ENCODE peak calls at places on chromosomes 6 and 20, in ten cellular contexts. P is pancreas; N is CD4-positive, alpha-beta memory T cell; J is cardiac muscle cell; M is left ventricle myocardium inferior; C is left lung; R is ovary; A is A549; W is GM23248; U is neuronal stem cell. O is an unnamed sample. For H3K4me1 and H3K9me3, the result is how much of the 10 kb centered on the place peaks cover.

GRCh38 chr6:121382467-121383121 is 48.3 kb upstream of the TBC1D32 start:
- DNase-seq in M (no peak), U (no peak), C (no peak), N (no peak), P (no peak), R (no peak), J (peak), W (no peak), A (no peak), O (no peak)

GRCh38 chr6:136723780-136724179 is 68.5 kb downstream of the MAP3K5 start:
- DNase-seq in J (no peak), A (no peak), M (no peak), C (no peak), U (no peak), R (no peak), N (peak), W (no peak), P (no peak), O (peak)

GRCh38 chr6:40320441-40320840 is 266.7 kb downstream of the LRFN2 start:
- DNase-seq in J (no peak), C (no peak), A (no peak), U (no peak), W (no peak), P (no peak), N (no peak), R (no peak), M (no peak), O (no peak)

GRCh38 chr20:51792960-51793359 is 9.4 kb downstream of the SALL4 start:
- DNase-seq in M (no peak), J (no peak), R (no peak), N (no peak), P (no peak), U (no peak), A (no peak), C (no peak), W (no peak), O (no peak)

GRCh38 chr6:138692978-138693909 is 80.3 kb upstream of the CCDC28A start:
- DNase-seq in W (peak), R (peak), M (peak), J (peak), A (peak), U (peak), C (peak), N (peak), P (peak), O (no peak)

GRCh38 chr6:128508588-128509296 is 11.7 kb downstream of the PTPRK start:
- DNase-seq in J (no peak), W (peak), A (peak), C (no peak), U (no peak), R (no peak), M (no peak), N (no peak), P (no peak), O (no peak)

GRCh38 chr6:33118525-33119123 is 42.8 kb downstream of the HLA-DPB1 start:
- DNase-seq in A (no peak), P (no peak), N (peak), M (no peak), W (peak), R (no peak), U (peak), C (no peak), J (peak), O (no peak)

GRCh38 chr6:87919416-87919815 is 128.2 kb upstream of the SPACA1 start:
- DNase-seq in J (no peak), C (no peak), P (no peak), U (no peak), M (no peak), A (no peak), R (no peak), W (no peak), N (no peak), O (no peak)

GRCh38 chr20:47765715-47766594 is 19.3 kb downstream of the SULF2 start:
- DNase-seq in J (no peak), R (no peak), M (no peak), W (peak), U (peak), N (no peak), C (no peak), A (no peak), P (no peak), O (no peak)

GRCh38 chr6:21457647-21458046 is 135.9 kb upstream of the SOX4 start:
- DNase-seq in U (no peak), P (no peak), A (no peak), N (no peak), R (no peak), J (no peak), W (no peak), C (no peak), M (no peak), O (no peak)

GRCh38 chr20:5844063-5844681 is 94.0 kb downstream of the SHLD1 start:
- DNase-seq in U (no peak), J (no peak), P (no peak), C (no peak), A (peak), R (no peak), N (peak), M (no peak), W (peak), O (peak)

GRCh38 chr20:63087236-63087871 is 80.6 kb upstream of the BHLHE23 start:
- DNase-seq in W (no peak), U (no peak), N (no peak), P (peak), J (no peak), M (peak), R (no peak), A (no peak), C (peak), O (no peak)

GRCh38 chr6:52180787-52181558 is 5.2 kb upstream of the IL17A start:
- DNase-seq in P (no peak), J (no peak), U (no peak), M (no peak), R (no peak), N (no peak), A (no peak), W (no peak), C (no peak), O (no peak)

GRCh38 chr6:37253608-37254007 is 4.0 kb upstream of the TBC1D22B start:
- DNase-seq in R (no peak), M (no peak), J (no peak), N (no peak), P (no peak), C (no peak), U (no peak), A (no peak), W (no peak), O (no peak)

GRCh38 chr20:49400904-49401303 is 81.6 kb downstream of the KCNB1 start:
- DNase-seq in N (no peak), P (no peak), M (no peak), R (no peak), A (no peak), U (no peak), C (no peak), W (peak), J (no peak), O (no peak)

GRCh38 chr20:49400410-49400809 is 82.1 kb downstream of the KCNB1 start:
- DNase-seq in A (no peak), J (no peak), P (no peak), C (no peak), N (no peak), R (peak), W (peak), U (no peak), M (peak), O (no peak)

GRCh38 chr20:49398401-49399144 is 83.9 kb downstream of the KCNB1 start:
- DNase-seq in J (no peak), U (no peak), A (peak), N (no peak), M (no peak), W (no peak), C (no peak), P (no peak), R (no peak), O (no peak)

GRCh38 chr20:49397525-49397924 is 84.9 kb downstream of the KCNB1 start:
- DNase-seq in A (peak), N (no peak), M (no peak), U (no peak), J (no peak), P (no peak), R (no peak), W (peak), C (no peak), O (no peak)

DNA sequence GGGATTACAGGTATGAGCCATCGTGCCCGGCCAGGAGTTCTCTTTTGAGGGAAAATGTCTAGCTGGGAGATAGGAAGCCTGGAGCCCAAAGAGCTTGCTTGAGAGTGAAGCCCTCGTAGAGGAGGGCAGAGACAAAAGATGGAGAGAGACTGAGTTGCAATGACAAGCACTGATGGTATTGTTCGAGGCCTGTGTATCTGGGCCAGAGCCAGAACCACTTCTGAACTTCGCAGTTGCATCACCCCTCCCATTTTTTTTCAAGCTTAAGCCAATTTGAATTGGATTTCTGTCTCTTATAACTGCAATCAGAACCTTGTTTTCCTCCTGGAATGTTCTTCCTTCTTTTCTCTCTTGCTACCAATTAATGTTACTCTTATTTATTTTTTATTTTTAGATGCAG is 83.1 kb downstream of the KCNB1 start:
- DNase-seq in C (no peak), R (no peak), A (no peak), U (no peak), M (no peak), P (no peak), N (no peak), W (peak), J (no peak), O (no peak)
- H3K4me1 ChIP-seq in C (under half), R (under half), A (under half), U (under half), M (under half), P (under half), N (under half), W (under half), J (under half), O (under half)

GRCh38 chr6:165096868-165097267 is 212.5 kb downstream of the C6orf118 start:
- DNase-seq in M (no peak), U (no peak), J (no peak), P (no peak), N (no peak), W (peak), C (no peak), R (no peak), A (no peak), O (no peak)
- H3K9me3 ChIP-seq in M (half or more), U (under half), J (under half), P (under half), N (under half), W (under half), C (under half), R (under half), A (under half), O (under half)

DNA sequence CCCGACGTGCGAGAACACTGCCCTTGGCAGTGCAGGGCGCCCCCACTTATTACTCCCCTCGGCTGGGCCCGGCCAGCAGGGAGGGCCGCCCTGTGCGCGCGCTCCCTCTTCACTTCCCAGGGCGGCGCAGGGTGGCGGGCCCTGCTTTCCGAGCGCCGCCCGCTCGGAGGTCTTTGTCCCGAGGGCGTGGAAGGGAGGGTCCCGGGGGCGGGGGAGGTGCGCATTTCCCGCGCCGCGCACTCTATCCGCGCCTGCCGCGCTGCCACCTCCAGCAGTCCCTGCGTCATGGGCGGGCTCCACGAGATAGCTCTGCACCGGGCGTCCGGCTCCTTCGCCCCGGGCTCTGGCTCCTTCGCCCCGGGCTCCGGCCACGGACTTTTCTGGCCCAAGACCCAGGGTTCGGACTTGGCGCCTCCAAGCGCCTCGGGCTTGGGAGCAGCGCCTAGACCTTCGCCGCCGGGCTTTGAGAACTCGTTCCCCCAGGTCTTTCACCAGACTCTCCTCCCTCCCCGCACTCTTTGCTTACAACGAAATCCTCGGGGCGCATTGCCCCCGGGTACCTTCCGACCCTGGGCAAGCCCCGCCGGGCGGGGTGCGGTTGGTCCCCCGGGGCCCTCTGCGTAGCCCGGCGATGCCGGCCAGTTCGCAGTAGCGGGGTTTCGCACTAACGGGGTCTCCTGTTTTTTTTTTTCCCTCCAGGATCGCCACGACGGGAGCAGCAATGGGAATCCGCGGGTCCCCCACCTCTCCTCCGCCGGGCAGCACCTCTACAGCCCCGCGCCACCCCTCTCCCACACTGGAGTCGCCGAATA is 1.6 kb downstream of the TFAP2C start:
- DNase-seq in C (no peak), P (peak), W (peak), N (no peak), J (peak), A (no peak), R (no peak), U (no peak), M (no peak), O (no peak)
- H3K4me3 ChIP-seq in C (peak), P (peak), W (peak), N (no peak), J (peak), A (peak), R (no peak), U (peak), M (peak), O (no peak)

GRCh38 chr20:3796477-3797225 is 541 bp downstream of the CDC25B start:
- DNase-seq in P (peak), U (no peak), C (peak), R (no peak), M (no peak), A (no peak), W (no peak), J (no peak), N (no peak), O (no peak)
- H3K4me1 ChIP-seq in P (under half), U (under half), C (half or more), R (under half), M (under half), A (under half), W (under half), J (under half), N (under half), O (under half)

GRCh38 chr20:56195946-56196345 is 52.6 kb upstream of the MC3R start:
- DNase-seq in W (no peak), J (no peak), M (no peak), A (no peak), U (no peak), P (no peak), N (no peak), C (no peak), R (no peak), O (no peak)
- H3K9me3 ChIP-seq in W (under half), J (under half), M (under half), A (under half), U (under half), P (under half), N (under half), C (under half), R (under half), O (under half)

DNA sequence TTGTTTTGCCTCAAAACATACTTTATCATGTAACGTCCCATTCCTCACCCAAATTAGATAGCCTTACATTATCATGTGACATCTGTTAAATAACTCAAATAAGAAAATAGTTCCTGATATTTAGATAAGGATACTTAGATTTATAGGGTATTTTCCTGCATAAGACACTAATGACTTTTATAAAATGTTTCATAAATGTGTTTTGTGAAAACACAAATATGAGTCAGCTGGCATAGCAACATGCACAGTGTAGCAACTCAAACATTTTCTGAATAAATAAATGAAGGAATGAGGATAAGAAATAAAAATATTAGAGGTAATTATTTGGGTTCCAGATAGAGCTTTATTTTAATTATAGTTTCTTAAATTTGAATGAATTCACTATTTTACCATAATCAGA is 460.4 kb upstream of the PLCB4 start:
- DNase-seq in W (peak), J (no peak), C (no peak), A (no peak), M (no peak), R (no peak), N (no peak), U (no peak), P (no peak), O (no peak)
- H3K4me3 ChIP-seq in W (no peak), J (no peak), C (no peak), A (no peak), M (no peak), R (no peak), N (no peak), U (no peak), P (no peak), O (no peak)

DNA sequence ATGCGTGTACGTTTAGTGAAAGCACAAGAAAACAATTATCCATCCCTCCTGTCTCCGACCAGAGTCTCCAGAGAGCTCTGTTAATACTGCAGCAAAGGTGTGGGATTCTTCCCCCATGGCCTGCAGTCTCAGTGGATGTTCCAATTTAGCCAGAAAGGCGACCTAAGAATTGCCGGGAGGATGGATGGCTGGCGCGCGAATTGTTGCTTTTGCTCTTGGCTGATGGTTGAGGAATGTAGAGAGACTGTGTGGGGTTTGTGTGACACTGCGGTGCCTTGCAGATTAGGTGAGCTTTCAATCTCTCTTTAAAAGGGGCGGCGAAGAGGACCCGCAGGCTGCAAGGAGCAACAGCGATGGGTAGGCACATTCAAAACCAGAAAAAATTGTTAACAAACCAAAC is 46.1 kb downstream of the GNAS start:
- DNase-seq in R (no peak), J (no peak), P (no peak), A (no peak), N (no peak), M (no peak), W (no peak), C (no peak), U (no peak), O (no peak)
- H3K4me1 ChIP-seq in R (under half), J (half or more), P (under half), A (under half), N (under half), M (half or more), W (under half), C (half or more), U (under half), O (under half)

GRCh38 chr20:29741894-29742698 is 1515.4 kb upstream of the DEFB115 start:
- DNase-seq in P (peak), W (no peak), M (no peak), A (no peak), C (no peak), R (no peak), U (no peak), J (no peak), N (no peak), O (no peak)
- H3K9me3 ChIP-seq in P (under half), W (under half), M (half or more), A (under half), C (under half), R (under half), U (under half), J (under half), N (under half), O (under half)

O was measured in CD8-positive, alpha-beta memory T cell.